ENCODE peak calls at places on chromosomes 6 and 20, in ten cellular contexts. A is astrocyte of the spinal cord, K is cardiac muscle cell, O is RWPE1, U is psoas muscle, R is foreskin fibroblast, N is AG04449, M is heart right ventricle, I is stomach, Q is lower lobe of right lung. D is an unnamed sample.

GRCh38 chr20:63538204-63539091 is 1.3 kb upstream of the PTK6 start:
- DNase-seq in R (no peak), M (no peak), A (no peak), U (no peak), N (no peak), K (no peak), Q (peak; percentile 86), O (peak; percentile 89), I (peak; percentile 96), D (no peak)

GRCh38 chr6:168155821-168156741 is 77.1 kb upstream of the FRMD1 start:
- DNase-seq in R (no peak), I (no peak), K (no peak), Q (no peak), O (no peak), M (no peak), U (no peak), A (no peak), N (no peak), D (no peak)

GRCh38 chr6:11754625-11755289 is 23.8 kb downstream of the ADTRP start:
- DNase-seq in Q (no peak), U (no peak), A (peak; percentile 26), K (no peak), M (no peak), N (no peak), R (peak; percentile 87), O (peak; percentile 13), I (no peak), D (no peak)

GRCh38 chr6:53290547-53291510 is 57.9 kb downstream of the ELOVL5 start:
- DNase-seq in M (no peak), R (no peak), K (no peak), A (no peak), O (no peak), U (no peak), Q (no peak), N (no peak), I (no peak), D (no peak)

GRCh38 chr20:57326667-57327455 is 2.7 kb upstream of the SPO11 start:
- DNase-seq in O (peak; percentile 99), A (no peak), Q (no peak), R (no peak), N (no peak), K (no peak), I (no peak), M (no peak), U (no peak), D (no peak)

GRCh38 chr6:50724381-50725124 is 11.2 kb downstream of the TFAP2D start:
- DNase-seq in U (no peak), N (no peak), A (no peak), R (no peak), K (no peak), O (no peak), Q (no peak), I (no peak), M (no peak), D (no peak)

GRCh38 chr20:38001173-38001875 is 31.9 kb downstream of the TTI1 start:
- DNase-seq in I (no peak), N (no peak), U (no peak), R (peak; percentile 76), O (peak; percentile 82), Q (no peak), A (peak; percentile 72), M (no peak), K (peak; percentile 67), D (no peak)

GRCh38 chr6:11404081-11404480 is 133.5 kb upstream of the TMEM170B start:
- DNase-seq in O (no peak), Q (no peak), R (no peak), A (no peak), K (no peak), I (no peak), N (no peak), M (no peak), U (no peak), D (no peak)

GRCh38 chr20:14374191-14374590 is 36.8 kb upstream of the FLRT3 start:
- DNase-seq in U (no peak), O (no peak), A (no peak), Q (no peak), K (no peak), R (no peak), I (no peak), N (no peak), M (no peak), D (no peak)

GRCh38 chr6:136594671-136595070 is 44.4 kb upstream of the MAP7 start:
- DNase-seq in N (no peak), K (no peak), I (no peak), U (no peak), A (no peak), Q (no peak), O (no peak), R (no peak), M (no peak), D (no peak)

GRCh38 chr6:1388927-1389790 is at the start of gene FOXF2:
- DNase-seq in Q (no peak), U (peak; percentile 54), K (peak; percentile 25), N (no peak), O (no peak), A (no peak), R (peak; percentile 87), M (no peak), I (no peak), D (no peak)

GRCh38 chr6:1390071-1390804 is 862 bp downstream of the FOXF2 start:
- DNase-seq in K (peak; percentile 68), N (no peak), A (no peak), U (no peak), O (no peak), M (no peak), Q (no peak), I (no peak), R (peak; percentile 64), D (no peak)

GRCh38 chr6:1387632-1388031 is 1.7 kb upstream of the FOXF2 start:
- DNase-seq in N (no peak), O (no peak), I (no peak), K (no peak), A (no peak), U (no peak), M (no peak), Q (no peak), R (no peak), D (no peak)

GRCh38 chr6:1389791-1390070 is 355 bp downstream of the FOXF2 start:
- DNase-seq in N (no peak), I (no peak), O (no peak), R (no peak), U (no peak), M (no peak), A (no peak), K (no peak), Q (no peak), D (no peak)

DNA sequence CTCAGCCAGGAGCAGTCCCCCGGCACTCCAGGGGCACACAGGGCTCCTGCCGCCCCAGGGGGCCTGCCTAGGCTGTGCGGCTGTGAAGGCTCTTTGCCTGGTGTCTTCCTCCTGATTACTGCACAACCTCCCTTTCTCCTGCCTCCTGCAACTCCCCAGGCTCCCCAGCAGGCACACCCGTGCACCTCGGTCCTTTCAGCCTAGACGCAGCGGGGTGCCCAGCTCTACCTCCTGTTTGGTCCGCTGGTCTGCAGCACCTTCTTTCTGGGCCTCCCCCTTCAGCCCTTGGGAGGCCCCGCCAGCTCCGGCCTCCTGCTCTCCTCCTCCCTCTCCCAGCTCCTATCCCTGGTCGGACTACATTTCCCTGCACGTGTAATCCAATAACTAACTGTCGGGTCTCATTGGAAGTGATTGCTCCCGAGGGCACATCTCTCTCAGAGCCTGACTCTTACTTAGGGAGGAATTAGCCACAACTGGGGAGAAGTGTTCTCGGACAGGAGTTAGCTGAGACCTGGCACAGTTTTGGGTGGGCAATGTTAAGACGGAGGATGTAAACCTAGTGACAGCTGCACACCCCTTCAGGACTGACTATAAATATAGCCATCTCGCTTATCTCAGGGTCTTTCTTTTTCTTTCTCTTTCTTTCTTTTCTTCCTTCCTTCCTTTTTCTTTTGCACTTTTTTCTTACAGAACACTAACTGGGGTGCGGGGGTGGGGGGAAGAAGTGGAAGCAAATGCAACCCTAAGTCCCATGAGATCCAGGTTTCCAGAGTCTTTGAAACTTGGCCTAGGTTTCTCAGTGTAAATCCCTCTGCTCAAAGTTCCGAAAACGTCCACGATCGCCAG is 1.1 kb upstream of the FOXF2 start:
- DNase-seq in A (no peak), K (no peak), Q (no peak), O (no peak), M (no peak), N (no peak), U (no peak), R (peak; percentile 92), I (no peak), D (no peak)
- TF ChIP-seq CTCF in A (no peak), K (no peak), Q (no peak), O (no peak), M (no peak), N (no peak), U (no peak), R (no peak), I (no peak), D (no peak)

GRCh38 chr20:53291548-53291947 is 302.1 kb downstream of the ZNF217 start:
- DNase-seq in O (no peak), A (no peak), U (no peak), N (no peak), Q (no peak), R (no peak), M (no peak), K (no peak), I (no peak), D (no peak)
- TF ChIP-seq CTCF in O (no peak), A (no peak), U (no peak), N (no peak), Q (no peak), R (no peak), M (no peak), K (no peak), I (no peak), D (no peak)

GRCh38 chr20:32483351-32484220 is 101.5 kb downstream of the NOL4L start:
- DNase-seq in A (peak; percentile 87), R (peak; percentile 88), U (peak; percentile 71), K (peak; percentile 86), I (peak; percentile 84), N (no peak), Q (peak; percentile 80), O (peak; percentile 74), M (peak; percentile 69), D (peak; percentile 63)
- TF ChIP-seq CTCF in A (peak; percentile 1), R (no peak), U (no peak), K (no peak), I (no peak), N (no peak), Q (no peak), O (no peak), M (no peak), D (no peak)

GRCh38 chr20:19211252-19211651 is 1.2 kb upstream of the SLC24A3 start:
- DNase-seq in M (no peak), U (no peak), A (no peak), K (no peak), N (no peak), R (no peak), O (no peak), I (no peak), Q (no peak), D (no peak)

GRCh38 chr20:19213946-19214490 is 1.6 kb downstream of the SLC24A3 start:
- DNase-seq in M (no peak), N (no peak), I (no peak), K (no peak), U (no peak), O (no peak), R (no peak), Q (no peak), A (no peak), D (no peak)

GRCh38 chr20:19210426-19211155 is 1.9 kb upstream of the SLC24A3 start:
- DNase-seq in K (peak; percentile 45), A (no peak), I (no peak), U (no peak), Q (no peak), M (no peak), N (no peak), R (peak; percentile 80), O (no peak), D (no peak)

GRCh38 chr20:19211661-19212523 is 550 bp upstream of the SLC24A3 start:
- DNase-seq in R (peak; percentile 56), O (no peak), M (peak; percentile 29), U (peak; percentile 70), K (peak; percentile 5), N (no peak), Q (peak; percentile 71), I (peak; percentile 39), A (peak; percentile 15), D (no peak)

GRCh38 chr20:19212524-19213502 is at the start of gene SLC24A3:
- DNase-seq in Q (peak; percentile 90), R (peak; percentile 83), O (peak; percentile 8), M (peak; percentile 77), A (peak; percentile 30), N (no peak), U (peak; percentile 88), I (peak; percentile 83), K (peak; percentile 35), D (peak; percentile 78)
- TF ChIP-seq CTCF in Q (peak; percentile 51), R (no peak), O (peak; percentile 42), M (peak; percentile 22), A (peak; percentile 42), N (peak; percentile 38), U (peak; percentile 64), I (peak; percentile 43), K (peak; percentile 17), D (peak; percentile 48)

D was measured in CD14-positive monocyte.